ENCODE peak calls at places on chromosomes 13 and 19, in ten cellular contexts. T is Jurkat, Clone E6-1; M is choroid plexus epithelial cell; P is cardiac fibroblast; X is stimulated activated CD8-positive, alpha-beta memory T cell treated with anti-CD3 and anti-CD28 coated beads, Interleukin-15, amount 100 ng/mL, for 24 hours; V is IMR-90; K is HFF-Myc; D is tibial artery; F is osteocyte; B is GM10248. E is an unnamed sample.

GRCh38 chr13:46496086-46496485 is 56.9 kb upstream of the LRCH1 start:
- DNase-seq in T (no peak), M (no peak), P (no peak), X (no peak), V (no peak), K (no peak), D (no peak), F (no peak), B (no peak), E (no peak)

GRCh38 chr13:33016414-33017409 is at the start of gene KL:
- DNase-seq in T (no peak), M (no peak), P (no peak), X (no peak), V (no peak), K (no peak), D (peak), F (no peak), B (peak), E (no peak)

GRCh38 chr13:60155978-60156377 is 7.8 kb downstream of the DIAPH3 start:
- DNase-seq in T (no peak), M (peak), P (peak), X (no peak), V (peak), K (no peak), D (no peak), F (no peak), B (no peak), E (no peak)

GRCh38 chr19:1739960-1740629 is 13.2 kb upstream of the ONECUT3 start:
- DNase-seq in T (no peak), M (no peak), P (no peak), X (no peak), V (no peak), K (no peak), D (no peak), F (no peak), B (no peak), E (no peak)

GRCh38 chr19:1847684-1848398 is 442 bp downstream of the REXO1 start:
- DNase-seq in T (no peak), M (peak), P (peak), X (no peak), V (peak), K (no peak), D (no peak), F (no peak), B (no peak), E (peak)

GRCh38 chr19:9128171-9128570 is 1.4 kb upstream of the OR7G3 start:
- DNase-seq in T (no peak), M (peak), P (peak), X (no peak), V (peak), K (no peak), D (no peak), F (no peak), B (no peak), E (no peak)

GRCh38 chr13:98334620-98335205 is 157.6 kb upstream of the RNF113B start:
- DNase-seq in T (no peak), M (no peak), P (no peak), X (no peak), V (no peak), K (no peak), D (no peak), F (no peak), B (no peak), E (no peak)

GRCh38 chr19:4909172-4909896 is at the start of gene UHRF1:
- DNase-seq in T (peak), M (no peak), P (no peak), X (peak), V (no peak), K (no peak), D (no peak), F (no peak), B (peak), E (no peak)

GRCh38 chr19:13537454-13537853 is 31.2 kb upstream of the CACNA1A start:
- DNase-seq in T (peak), M (no peak), P (no peak), X (no peak), V (no peak), K (no peak), D (no peak), F (no peak), B (no peak), E (no peak)

GRCh38 chr13:22127277-22128143 is 456.6 kb downstream of the FGF9 start:
- DNase-seq in T (no peak), M (no peak), P (no peak), X (no peak), V (peak), K (no peak), D (no peak), F (no peak), B (no peak), E (no peak)

GRCh38 chr13:27516103-27516502 is 65.7 kb upstream of the MTIF3 start:
- DNase-seq in T (no peak), M (no peak), P (no peak), X (no peak), V (no peak), K (no peak), D (no peak), F (no peak), B (no peak), E (peak)

GRCh38 chr19:57348136-57348535 is 2.9 kb upstream of the ZNF304 start:
- DNase-seq in T (no peak), M (peak), P (peak), X (no peak), V (peak), K (no peak), D (no peak), F (no peak), B (no peak), E (no peak)